ENCODE peak calls at places on chromosome 17, in four cellular contexts. N is RPMI8226; E is fibroblast of mammary gland; Z is stimulated activated CD4-positive, alpha-beta T cell treated with anti-CD3 and anti-CD28 coated beads, TNF-alpha, amount 100 ng/mL, for 24 hours. B is an unnamed sample.

GRCh38 chr17:50684612-50685333 is 22.9 kb downstream of the ANKRD40 start:
- DNase-seq in E (no peak), N (no peak), Z (no peak), B (no peak)

GRCh38 chr17:416293-417206 is 63.9 kb upstream of the RPH3AL start:
- DNase-seq in Z (no peak), N (peak), E (no peak), B (no peak)

GRCh38 chr17:67636312-67636711 is 81.4 kb upstream of the NOL11 start:
- DNase-seq in Z (no peak), E (no peak), N (no peak), B (no peak)

GRCh38 chr17:28416703-28417311 is 10.8 kb upstream of the SLC46A1 start:
- DNase-seq in N (peak), Z (peak), E (peak), B (peak)

GRCh38 chr17:34173221-34173620 is 81.9 kb upstream of the CCL2 start:
- DNase-seq in Z (no peak), N (no peak), E (peak), B (peak)

GRCh38 chr17:81870155-81870977 is 771 bp downstream of the ARHGDIA start:
- DNase-seq in Z (no peak), N (peak), E (peak), B (peak)

GRCh38 chr17:17408236-17408794 is 68.5 kb upstream of the MED9 start:
- DNase-seq in N (no peak), Z (no peak), E (peak), B (peak)

GRCh38 chr17:45753645-45754225 is 30.4 kb upstream of the CRHR1 start:
- DNase-seq in N (no peak), Z (no peak), E (no peak), B (no peak)

GRCh38 chr17:67491009-67491677 is 114.1 kb downstream of the PITPNC1 start:
- DNase-seq in N (no peak), E (peak), Z (no peak), B (peak)

GRCh38 chr17:17165666-17166308 is 40.3 kb downstream of the PLD6 start:
- DNase-seq in N (no peak), E (no peak), Z (no peak), B (no peak)

GRCh38 chr17:48995871-48996695 is 1.1 kb upstream of the IGF2BP1 start:
- DNase-seq in N (no peak), E (no peak), Z (no peak), B (no peak)

GRCh38 chr17:869067-869466 is 86.9 kb downstream of the MRM3 start:
- DNase-seq in N (no peak), Z (no peak), E (peak), B (peak)

GRCh38 chr17:2931426-2931825 is 132.0 kb downstream of the OR1D5 start:
- DNase-seq in N (peak), Z (no peak), E (no peak), B (no peak)

GRCh38 chr17:48492401-48493298 is 38.2 kb downstream of the HOXB1 start:
- DNase-seq in Z (peak), N (peak), E (peak), B (peak)